ENCODE peak calls at places on chromosomes 13 and 19, in eight cellular contexts. R is NCI-H2081 treated with DMSO at 0.1 percent for 48 hours, Y is amniotic stem cell, L is sigmoid colon, J is neural progenitor cell, E is GM23338, X is COR-L47, T is activated B cell treated with CpG ODN at 0.5 μM for 24 hours. H is an unnamed sample.

GRCh38 chr13:104281910-104282309 is 1215.7 kb upstream of the SLC10A2 start:
- DNase-seq in R (no peak), Y (no peak), L (no peak), J (no peak), E (no peak), X (no peak), T (no peak), H (no peak)

GRCh38 chr19:14774373-14774772 is 4.0 kb downstream of the ADGRE2 start:
- DNase-seq in R (no peak), Y (no peak), L (no peak), J (no peak), E (no peak), X (no peak), T (no peak), H (no peak)

GRCh38 chr19:11479470-11480080 is 1.3 kb downstream of the ELAVL3 start:
- DNase-seq in R (peak), Y (no peak), L (no peak), J (peak), E (peak), X (peak), T (no peak), H (peak)

GRCh38 chr19:49173198-49173597 is 15.6 kb downstream of the TRPM4 start:
- DNase-seq in R (no peak), Y (no peak), L (no peak), J (no peak), E (no peak), X (no peak), T (no peak), H (no peak)

GRCh38 chr13:96229356-96229755 is 139.4 kb downstream of the HS6ST3 start:
- DNase-seq in R (no peak), Y (no peak), L (no peak), J (peak), E (peak), X (no peak), T (no peak), H (peak)

GRCh38 chr13:70579941-70580340 is 471.7 kb upstream of the KLHL1 start:
- DNase-seq in R (no peak), Y (no peak), L (no peak), J (no peak), E (no peak), X (no peak), T (no peak), H (no peak)

GRCh38 chr13:40170982-40171381 is 495.5 kb downstream of the FOXO1 start:
- DNase-seq in R (no peak), Y (no peak), L (no peak), J (no peak), E (no peak), X (no peak), T (no peak), H (no peak)

GRCh38 chr19:11019262-11019661 is 58.4 kb downstream of the SMARCA4 start:
- DNase-seq in R (no peak), Y (no peak), L (no peak), J (no peak), E (no peak), X (no peak), T (no peak), H (no peak)

GRCh38 chr19:2171349-2172145 is 7.8 kb downstream of the DOT1L start:
- DNase-seq in R (no peak), Y (no peak), L (no peak), J (peak), E (peak), X (no peak), T (peak), H (peak)

GRCh38 chr13:106104281-106104901 is 431.1 kb downstream of the EFNB2 start:
- DNase-seq in R (no peak), Y (peak), L (no peak), J (peak), E (no peak), X (no peak), T (no peak), H (no peak)

GRCh38 chr13:110746443-110746842 is 32.9 kb downstream of the ING1 start:
- DNase-seq in R (no peak), Y (no peak), L (no peak), J (no peak), E (no peak), X (no peak), T (no peak), H (no peak)

GRCh38 chr19:4088975-4089374 is 22.3 kb upstream of the ZBTB7A start:
- DNase-seq in R (no peak), Y (no peak), L (no peak), J (no peak), E (no peak), X (no peak), T (no peak), H (no peak)

GRCh38 chr19:16244091-16244490 is 46.4 kb downstream of the AP1M1 start:
- DNase-seq in R (no peak), Y (peak), L (no peak), J (no peak), E (no peak), X (no peak), T (no peak), H (no peak)

GRCh38 chr13:43356566-43356965 is 333.2 kb downstream of the DNAJC15 start:
- DNase-seq in R (no peak), Y (no peak), L (no peak), J (no peak), E (no peak), X (no peak), T (no peak), H (no peak)

GRCh38 chr19:35959040-35959967 is 23.1 kb downstream of the LRFN3 start:
- DNase-seq in R (no peak), Y (no peak), L (no peak), J (peak), E (peak), X (peak), T (peak), H (no peak)

H was measured in NCI-H1092 treated with DMSO at 0.1 percent for 48 hours.